ENCODE peak calls at places on chromosomes 16 and 17, in seven cellular contexts. Z is stimulated activated CD4-positive, alpha-beta T cell treated with anti-CD3 and anti-CD28 coated beads, Interleukin-2, amount 100 ng/mL, for 24 hours; J is non-pigmented ciliary epithelial cell; C is NCI-H510A treated with DMSO at 0.1 percent for 48 hours; F is cardiac fibroblast; O is prostate gland; B is T-helper 1 cell. E is an unnamed sample.

GRCh38 chr16:82881517-82881916 is 254.7 kb downstream of the CDH13 start:
- DNase-seq in Z (no peak), J (no peak), C (no peak), F (no peak), O (no peak), B (no peak), E (no peak)

GRCh38 chr16:11669380-11670146 is 1.3 kb downstream of the SNN start:
- DNase-seq in Z (no peak), J (no peak), C (no peak), F (peak; percentile 38), O (no peak), B (no peak), E (no peak)

GRCh38 chr16:48901712-48902374 is 291.9 kb upstream of the N4BP1 start:
- DNase-seq in Z (no peak), J (no peak), C (peak; percentile 69), F (no peak), O (no peak), B (no peak), E (no peak)

GRCh38 chr16:3946604-3947180 is 66.2 kb upstream of the CREBBP start:
- DNase-seq in Z (no peak), J (no peak), C (no peak), F (no peak), O (no peak), B (no peak), E (no peak)

GRCh38 chr16:78896280-78896679 is 704.3 kb downstream of the MAF start:
- DNase-seq in Z (peak; percentile 29), J (no peak), C (no peak), F (no peak), O (no peak), B (peak; percentile 7), E (peak; percentile 13)

GRCh38 chr16:57106767-57107166 is 14.4 kb downstream of the CPNE2 start:
- DNase-seq in Z (no peak), J (no peak), C (no peak), F (no peak), O (no peak), B (no peak), E (no peak)

GRCh38 chr17:6823011-6823442 is 8.5 kb downstream of the TEKT1 start:
- DNase-seq in Z (no peak), J (peak; percentile 36), C (no peak), F (peak; percentile 65), O (no peak), B (no peak), E (no peak)

GRCh38 chr17:29143894-29144293 is 36.3 kb downstream of the MYO18A start:
- DNase-seq in Z (no peak), J (no peak), C (no peak), F (peak; percentile 26), O (no peak), B (no peak), E (no peak)

GRCh38 chr17:33140413-33141099 is 148.9 kb downstream of the SPACA3 start:
- DNase-seq in Z (no peak), J (no peak), C (no peak), F (no peak), O (no peak), B (no peak), E (no peak)

GRCh38 chr16:73071131-73071940 is 23.4 kb upstream of the ZFHX3 start:
- DNase-seq in Z (no peak), J (no peak), C (peak; percentile 58), F (peak; percentile 62), O (no peak), B (no peak), E (no peak)

GRCh38 chr16:74991268-74991592 is 6.3 kb upstream of the WDR59 start:
- DNase-seq in Z (no peak), J (no peak), C (no peak), F (no peak), O (no peak), B (no peak), E (no peak)

GRCh38 chr17:10600551-10600950 is 51.1 kb upstream of the MYH2 start:
- DNase-seq in Z (no peak), J (no peak), C (no peak), F (peak; percentile 74), O (no peak), B (no peak), E (no peak)

GRCh38 chr16:79770244-79771064 is 169.9 kb upstream of the MAF start:
- DNase-seq in Z (peak; percentile 79), J (peak; percentile 28), C (peak; percentile 70), F (peak; percentile 90), O (peak; percentile 92), B (peak; percentile 53), E (peak; percentile 51)

GRCh38 chr17:43431741-43432523 is 33.1 kb downstream of the ARL4D start:
- DNase-seq in Z (no peak), J (no peak), C (no peak), F (peak; percentile 93), O (no peak), B (no peak), E (no peak)

GRCh38 chr17:33494156-33494555 is 201.1 kb upstream of the ASIC2 start:
- DNase-seq in Z (no peak), J (no peak), C (no peak), F (peak; percentile 5), O (no peak), B (no peak), E (no peak)

GRCh38 chr16:66405057-66405783 is 21.9 kb upstream of the BEAN1 start:
- DNase-seq in Z (no peak), J (no peak), C (no peak), F (no peak), O (no peak), B (no peak), E (no peak)

GRCh38 chr17:44132275-44132821 is 8.9 kb upstream of the HDAC5 start:
- DNase-seq in Z (no peak), J (no peak), C (no peak), F (no peak), O (no peak), B (no peak), E (no peak)

GRCh38 chr17:42908872-42909700 is 8.5 kb downstream of the G6PC1 start:
- DNase-seq in Z (no peak), J (no peak), C (no peak), F (no peak), O (no peak), B (no peak), E (no peak)

GRCh38 chr17:42832213-42832933 is 824 bp upstream of the PSME3 start:
- DNase-seq in Z (no peak), J (no peak), C (peak; percentile 66), F (no peak), O (no peak), B (no peak), E (no peak)

GRCh38 chr17:39634384-39634871 is 2.5 kb upstream of the STARD3 start:
- DNase-seq in Z (no peak), J (no peak), C (peak; percentile 58), F (peak; percentile 62), O (no peak), B (no peak), E (no peak)

GRCh38 chr17:50693041-50693682 is 14.6 kb downstream of the ANKRD40 start:
- DNase-seq in Z (no peak), J (no peak), C (no peak), F (no peak), O (no peak), B (no peak), E (no peak)

GRCh38 chr16:50721549-50722409 is 20.1 kb upstream of the CYLD start:
- DNase-seq in Z (no peak), J (no peak), C (no peak), F (no peak), O (no peak), B (no peak), E (no peak)

GRCh38 chr17:5262417-5262816 is 19.7 kb upstream of the RABEP1 start:
- DNase-seq in Z (no peak), J (no peak), C (no peak), F (no peak), O (no peak), B (no peak), E (no peak)

GRCh38 chr16:50360033-50360778 is 8.6 kb downstream of the BRD7 start:
- DNase-seq in Z (no peak), J (no peak), C (no peak), F (peak; percentile 25), O (no peak), B (no peak), E (no peak)

GRCh38 chr17:65163990-65164495 is 26.9 kb downstream of the RGS9 start:
- DNase-seq in Z (peak; percentile 44), J (no peak), C (no peak), F (peak; percentile 50), O (no peak), B (no peak), E (peak; percentile 26)

GRCh38 chr16:81467815-81468214 is 23.2 kb downstream of the CMIP start:
- DNase-seq in Z (no peak), J (no peak), C (no peak), F (no peak), O (no peak), B (no peak), E (no peak)

GRCh38 chr16:71293921-71294320 is 4.7 kb upstream of the CMTR2 start:
- DNase-seq in Z (no peak), J (no peak), C (no peak), F (peak; percentile 65), O (no peak), B (no peak), E (no peak)

GRCh38 chr16:10256855-10257641 is 74.8 kb upstream of the GRIN2A start:
- DNase-seq in Z (peak; percentile 51), J (no peak), C (peak; percentile 13), F (peak; percentile 40), O (no peak), B (peak; percentile 19), E (no peak)

GRCh38 chr16:75078886-75079285 is 37.7 kb downstream of the LDHD start:
- DNase-seq in Z (no peak), J (no peak), C (no peak), F (no peak), O (no peak), B (no peak), E (no peak)

E was measured in T-helper 22 cell.